ENCODE peak calls at places on chromosome 3, in six cellular contexts. L is sciatic nerve; I is iris pigment epithelial cell; R is activated T-helper 2 cell treated with anti-CD3 and anti-CD28 coated beads, Interferon-gamma antibody, Interleukin-2, Interleukin-4, amounts not matched to agents 10 μg/mL and 5 μg/mL and 100 μg/mL, durations not matched to agents 14 hours and 24 hours and 36 hours; Q is amniotic epithelial cell; U is activated gamma-delta T cell treated with Interleukin-2 at 50 U/mL for 16 hours. N is an unnamed sample.

GRCh38 chr3:168288511-168289268 is 193.0 kb upstream of the GOLIM4 start:
- DNase-seq in L (no peak), I (no peak), R (no peak), Q (no peak), U (no peak), N (no peak)

GRCh38 chr3:194777729-194778128 is 92.0 kb downstream of the FAM43A start:
- DNase-seq in L (no peak), I (no peak), R (no peak), Q (no peak), U (no peak), N (no peak)

GRCh38 chr3:120795017-120795648 is 52.6 kb downstream of the GTF2E1 start:
- DNase-seq in L (peak), I (peak), R (peak), Q (peak), U (peak), N (peak)

GRCh38 chr3:149091983-149092382 is 5.7 kb upstream of the HLTF start:
- DNase-seq in L (no peak), I (no peak), R (no peak), Q (peak), U (no peak), N (no peak)

GRCh38 chr3:61005591-61005990 is 245.7 kb downstream of the FHIT start:
- DNase-seq in L (no peak), I (no peak), R (no peak), Q (no peak), U (no peak), N (no peak)

GRCh38 chr3:124993462-124993861 is 58.9 kb upstream of the MUC13 start:
- DNase-seq in L (peak), I (no peak), R (no peak), Q (peak), U (no peak), N (no peak)

GRCh38 chr3:85481411-85482192 is 522.8 kb downstream of the CADM2 start:
- DNase-seq in L (no peak), I (no peak), R (no peak), Q (no peak), U (no peak), N (no peak)

GRCh38 chr3:123261666-123262065 is 59.9 kb downstream of the SEC22A start:
- DNase-seq in L (no peak), I (no peak), R (no peak), Q (no peak), U (no peak), N (no peak)

GRCh38 chr3:118055381-118055780 is 979.3 kb downstream of the IGSF11 start:
- DNase-seq in L (no peak), I (no peak), R (no peak), Q (no peak), U (no peak), N (no peak)

GRCh38 chr3:124824286-124824915 is 62.8 kb downstream of the ITGB5 start:
- DNase-seq in L (no peak), I (peak), R (no peak), Q (peak), U (no peak), N (no peak)

GRCh38 chr3:150070271-150070670 is 99.6 kb upstream of the PFN2 start:
- DNase-seq in L (no peak), I (no peak), R (no peak), Q (no peak), U (no peak), N (no peak)

GRCh38 chr3:141940204-141940776 is 63.8 kb downstream of the ATP1B3 start:
- DNase-seq in L (no peak), I (peak), R (no peak), Q (peak), U (no peak), N (peak)

GRCh38 chr3:40179016-40179415 is 130.5 kb upstream of the EIF1B start:
- DNase-seq in L (peak), I (peak), R (peak), Q (peak), U (peak), N (no peak)

GRCh38 chr3:140270329-140270728 is 335.3 kb downstream of the CLSTN2 start:
- DNase-seq in L (no peak), I (no peak), R (no peak), Q (no peak), U (no peak), N (no peak)

GRCh38 chr3:4524423-4524769 is 31.2 kb downstream of the ITPR1 start:
- DNase-seq in L (no peak), I (no peak), R (no peak), Q (peak), U (no peak), N (no peak)

GRCh38 chr3:24678441-24678865 is 183.8 kb upstream of the THRB start:
- DNase-seq in L (no peak), I (peak), R (peak), Q (peak), U (no peak), N (no peak)

GRCh38 chr3:59641169-59641914 is 591.5 kb upstream of the CFAP20DC start:
- DNase-seq in L (peak), I (no peak), R (no peak), Q (no peak), U (no peak), N (no peak)

GRCh38 chr3:17505856-17506255 is 236.6 kb downstream of the TBC1D5 start:
- DNase-seq in L (no peak), I (peak), R (no peak), Q (no peak), U (no peak), N (no peak)

GRCh38 chr3:87350367-87351199 is 74.2 kb upstream of the POU1F1 start:
- DNase-seq in L (no peak), I (peak), R (no peak), Q (peak), U (peak), N (peak)

GRCh38 chr3:42489937-42490227 is 12.6 kb upstream of the VIPR1 start:
- DNase-seq in L (no peak), I (no peak), R (peak), Q (no peak), U (no peak), N (no peak)

GRCh38 chr3:169759256-169759655 is 5.6 kb downstream of the TERC start:
- DNase-seq in L (no peak), I (peak), R (no peak), Q (peak), U (no peak), N (no peak)

GRCh38 chr3:64687781-64688515 is at the start of gene ADAMTS9:
- DNase-seq in L (peak), I (peak), R (no peak), Q (peak), U (no peak), N (no peak)

N was measured in SK-N-MC.